ENCODE peak calls at places on chromosomes 1 and 21, in four cellular contexts. One of them, this sample, is unnamed.

GRCh38 chr1:200310824-200311223 is 99.0 kb downstream of the ZNF281 start:
- DNase-seq in HT-29: no peak
- DNase-seq in GM19239: no peak
- DNase-seq in activated CD4-positive, CD25-positive, alpha-beta regulatory T cell treated with anti-CD3 and anti-CD28 coated beads, Interleukin-2, amount 50 U/mL, for 72 hours: no peak
- DNase-seq in this sample: no peak

GRCh38 chr1:68229927-68230812 is 2.2 kb downstream of the WLS start:
- DNase-seq in HT-29: peak; percentile 20
- DNase-seq in GM19239: no peak
- DNase-seq in activated CD4-positive, CD25-positive, alpha-beta regulatory T cell treated with anti-CD3 and anti-CD28 coated beads, Interleukin-2, amount 50 U/mL, for 72 hours: no peak
- DNase-seq in this sample: no peak

GRCh38 chr1:243535014-243535413 is 279.2 kb downstream of the SDCCAG8 start:
- DNase-seq in GM19239: no peak
- DNase-seq in HT-29: no peak
- DNase-seq in activated CD4-positive, CD25-positive, alpha-beta regulatory T cell treated with anti-CD3 and anti-CD28 coated beads, Interleukin-2, amount 50 U/mL, for 72 hours: no peak
- DNase-seq in this sample: no peak

GRCh38 chr1:244271909-244272308 is 179.8 kb downstream of the ADSS2 start:
- DNase-seq in HT-29: no peak
- DNase-seq in GM19239: no peak
- DNase-seq in activated CD4-positive, CD25-positive, alpha-beta regulatory T cell treated with anti-CD3 and anti-CD28 coated beads, Interleukin-2, amount 50 U/mL, for 72 hours: no peak
- DNase-seq in this sample: no peak

GRCh38 chr1:186828612-186829542 is at the start of gene PLA2G4A:
- DNase-seq in HT-29: peak; percentile 88
- DNase-seq in activated CD4-positive, CD25-positive, alpha-beta regulatory T cell treated with anti-CD3 and anti-CD28 coated beads, Interleukin-2, amount 50 U/mL, for 72 hours: no peak
- DNase-seq in GM19239: no peak
- DNase-seq in this sample: peak; percentile 32

GRCh38 chr1:93623436-93623835 is 58.2 kb downstream of the BCAR3 start:
- DNase-seq in GM19239: no peak
- DNase-seq in activated CD4-positive, CD25-positive, alpha-beta regulatory T cell treated with anti-CD3 and anti-CD28 coated beads, Interleukin-2, amount 50 U/mL, for 72 hours: no peak
- DNase-seq in HT-29: no peak
- DNase-seq in this sample: no peak

GRCh38 chr21:17454315-17455027 is 58.4 kb upstream of the CXADR start:
- DNase-seq in GM19239: no peak
- DNase-seq in HT-29: peak; percentile 78
- DNase-seq in activated CD4-positive, CD25-positive, alpha-beta regulatory T cell treated with anti-CD3 and anti-CD28 coated beads, Interleukin-2, amount 50 U/mL, for 72 hours: peak; percentile 32
- DNase-seq in this sample: peak; percentile 20

GRCh38 chr21:18153063-18153462 is 91.6 kb upstream of the CHODL start:
- DNase-seq in activated CD4-positive, CD25-positive, alpha-beta regulatory T cell treated with anti-CD3 and anti-CD28 coated beads, Interleukin-2, amount 50 U/mL, for 72 hours: no peak
- DNase-seq in GM19239: no peak
- DNase-seq in HT-29: no peak
- DNase-seq in this sample: no peak

GRCh38 chr1:16204634-16205332 is 7.7 kb downstream of the ARHGEF19 start:
- DNase-seq in HT-29: peak; percentile 55
- DNase-seq in activated CD4-positive, CD25-positive, alpha-beta regulatory T cell treated with anti-CD3 and anti-CD28 coated beads, Interleukin-2, amount 50 U/mL, for 72 hours: no peak
- DNase-seq in GM19239: peak; percentile 31
- DNase-seq in this sample: no peak

GRCh38 chr1:204417231-204417997 is 5.8 kb upstream of the PPP1R15B start:
- DNase-seq in activated CD4-positive, CD25-positive, alpha-beta regulatory T cell treated with anti-CD3 and anti-CD28 coated beads, Interleukin-2, amount 50 U/mL, for 72 hours: no peak
- DNase-seq in HT-29: peak; percentile 95
- DNase-seq in GM19239: no peak
- DNase-seq in this sample: no peak

GRCh38 chr21:45228171-45228641 is 59.5 kb downstream of the POFUT2 start:
- DNase-seq in activated CD4-positive, CD25-positive, alpha-beta regulatory T cell treated with anti-CD3 and anti-CD28 coated beads, Interleukin-2, amount 50 U/mL, for 72 hours: peak; percentile 49
- DNase-seq in GM19239: no peak
- DNase-seq in HT-29: peak; percentile 52
- DNase-seq in this sample: no peak

GRCh38 chr1:53327183-53327941 is 508 bp downstream of the LRP8 start:
- DNase-seq in HT-29: peak; percentile 42
- DNase-seq in GM19239: peak; percentile 53
- DNase-seq in activated CD4-positive, CD25-positive, alpha-beta regulatory T cell treated with anti-CD3 and anti-CD28 coated beads, Interleukin-2, amount 50 U/mL, for 72 hours: peak; percentile 60
- DNase-seq in this sample: peak; percentile 69

GRCh38 chr21:15754640-15755039 is 24.9 kb downstream of the USP25 start:
- DNase-seq in HT-29: no peak
- DNase-seq in activated CD4-positive, CD25-positive, alpha-beta regulatory T cell treated with anti-CD3 and anti-CD28 coated beads, Interleukin-2, amount 50 U/mL, for 72 hours: no peak
- DNase-seq in GM19239: no peak
- DNase-seq in this sample: no peak

GRCh38 chr1:248691567-248692155 is 10.9 kb downstream of the OR14I1 start:
- DNase-seq in HT-29: no peak
- DNase-seq in GM19239: no peak
- DNase-seq in activated CD4-positive, CD25-positive, alpha-beta regulatory T cell treated with anti-CD3 and anti-CD28 coated beads, Interleukin-2, amount 50 U/mL, for 72 hours: no peak
- DNase-seq in this sample: no peak

GRCh38 chr1:15027515-15027948 is 126.0 kb upstream of the TMEM51 start:
- DNase-seq in activated CD4-positive, CD25-positive, alpha-beta regulatory T cell treated with anti-CD3 and anti-CD28 coated beads, Interleukin-2, amount 50 U/mL, for 72 hours: peak; percentile 49
- DNase-seq in GM19239: peak; percentile 56
- DNase-seq in HT-29: peak; percentile 70
- DNase-seq in this sample: peak; percentile 62

GRCh38 chr1:94562502-94563260 is 21.1 kb upstream of the F3 start:
- DNase-seq in HT-29: peak; percentile 60
- DNase-seq in activated CD4-positive, CD25-positive, alpha-beta regulatory T cell treated with anti-CD3 and anti-CD28 coated beads, Interleukin-2, amount 50 U/mL, for 72 hours: no peak
- DNase-seq in GM19239: no peak
- DNase-seq in this sample: no peak

GRCh38 chr1:240562111-240562590 is 49.8 kb downstream of the GREM2 start:
- DNase-seq in GM19239: no peak
- DNase-seq in activated CD4-positive, CD25-positive, alpha-beta regulatory T cell treated with anti-CD3 and anti-CD28 coated beads, Interleukin-2, amount 50 U/mL, for 72 hours: no peak
- DNase-seq in HT-29: no peak
- DNase-seq in this sample: no peak

GRCh38 chr1:60132985-60133673 is 59.6 kb upstream of the C1orf87 start:
- DNase-seq in HT-29: no peak
- DNase-seq in GM19239: no peak
- DNase-seq in activated CD4-positive, CD25-positive, alpha-beta regulatory T cell treated with anti-CD3 and anti-CD28 coated beads, Interleukin-2, amount 50 U/mL, for 72 hours: no peak
- DNase-seq in this sample: no peak

GRCh38 chr1:172775598-172776570 is 117.0 kb downstream of the FASLG start:
- DNase-seq in HT-29: no peak
- DNase-seq in GM19239: no peak
- DNase-seq in activated CD4-positive, CD25-positive, alpha-beta regulatory T cell treated with anti-CD3 and anti-CD28 coated beads, Interleukin-2, amount 50 U/mL, for 72 hours: no peak
- DNase-seq in this sample: no peak

GRCh38 chr21:45818904-45819285 is 162.7 kb upstream of the COL6A1 start:
- DNase-seq in GM19239: no peak
- DNase-seq in HT-29: no peak
- DNase-seq in activated CD4-positive, CD25-positive, alpha-beta regulatory T cell treated with anti-CD3 and anti-CD28 coated beads, Interleukin-2, amount 50 U/mL, for 72 hours: peak; percentile 59
- DNase-seq in this sample: no peak

GRCh38 chr1:102757363-102757762 is 351.0 kb downstream of the COL11A1 start:
- DNase-seq in HT-29: no peak
- DNase-seq in GM19239: no peak
- DNase-seq in activated CD4-positive, CD25-positive, alpha-beta regulatory T cell treated with anti-CD3 and anti-CD28 coated beads, Interleukin-2, amount 50 U/mL, for 72 hours: no peak
- DNase-seq in this sample: no peak

This sample was measured in GM20000.